ENCODE peak calls at places on chromosomes 2 and 18, in seven cellular contexts. B is sigmoid colon, L is osteoblast, P is fibroblast of pulmonary artery, A is ovary, U is A673, T is tibial nerve. Y is an unnamed sample.

GRCh38 chr18:59249186-59249774 is 24.0 kb downstream of the RAX start:
- DNase-seq in L (peak), T (peak), U (peak), B (no peak), P (peak), A (no peak), Y (peak)

GRCh38 chr18:70523798-70524182 is 234.9 kb downstream of the SOCS6 start:
- DNase-seq in L (no peak), U (no peak), A (no peak), T (no peak), B (no peak), P (no peak), Y (no peak)

GRCh38 chr2:150296795-150297546 is 190.5 kb downstream of the RND3 start:
- DNase-seq in A (no peak), P (peak), T (no peak), L (no peak), U (no peak), B (no peak), Y (peak)

GRCh38 chr18:46668135-46668534 is 11.1 kb upstream of the LOXHD1 start:
- DNase-seq in B (peak), T (no peak), U (no peak), A (no peak), L (no peak), P (no peak), Y (no peak)

GRCh38 chr2:176685908-176686307 is 416.7 kb downstream of the MTX2 start:
- DNase-seq in B (no peak), A (no peak), U (no peak), P (no peak), T (no peak), L (no peak), Y (no peak)

GRCh38 chr2:224887159-224887558 is 155.1 kb downstream of the DOCK10 start:
- DNase-seq in A (no peak), L (no peak), T (no peak), U (no peak), B (no peak), P (peak), Y (peak)

GRCh38 chr2:161662373-161662772 is 38.2 kb downstream of the SLC4A10 start:
- DNase-seq in L (no peak), P (no peak), U (no peak), A (no peak), T (no peak), B (no peak), Y (no peak)

GRCh38 chr2:147934881-147935280 is 85.7 kb downstream of the ORC4 start:
- DNase-seq in L (no peak), T (no peak), B (no peak), A (no peak), U (no peak), P (no peak), Y (peak)

GRCh38 chr2:126304147-126304546 is 351.8 kb upstream of the GYPC start:
- DNase-seq in T (no peak), A (no peak), P (no peak), U (no peak), L (no peak), B (no peak), Y (no peak)

GRCh38 chr2:219344756-219345458 is 12.4 kb upstream of the RESP18 start:
- DNase-seq in A (no peak), L (peak), U (peak), B (peak), P (peak), T (peak), Y (peak)

GRCh38 chr18:26386421-26386820 is 160.2 kb downstream of the TAF4B start:
- DNase-seq in U (no peak), A (no peak), L (no peak), P (peak), T (no peak), B (no peak), Y (peak)

GRCh38 chr2:26299488-26300092 is 46.4 kb upstream of the SELENOI start:
- DNase-seq in P (peak), B (no peak), T (peak), L (no peak), U (peak), A (no peak), Y (peak)

GRCh38 chr2:62099050-62099449 is 96.9 kb upstream of the B3GNT2 start:
- DNase-seq in T (no peak), P (no peak), A (no peak), L (peak), U (no peak), B (no peak), Y (no peak)

GRCh38 chr2:209988010-209988409 is 14.4 kb upstream of the RPE start:
- DNase-seq in P (no peak), T (no peak), A (no peak), U (no peak), L (no peak), B (no peak), Y (no peak)

GRCh38 chr2:12606472-12607000 is 110.2 kb upstream of the TRIB2 start:
- DNase-seq in L (no peak), P (peak), U (peak), A (no peak), T (no peak), B (no peak), Y (peak)

GRCh38 chr2:70340921-70341765 is 39.3 kb upstream of the FAM136A start:
- DNase-seq in U (peak), B (no peak), P (peak), A (no peak), T (no peak), L (peak), Y (peak)

GRCh38 chr2:26444236-26444635 is 33.7 kb downstream of the OTOF start:
- DNase-seq in B (peak), A (no peak), T (no peak), L (no peak), U (no peak), P (no peak), Y (no peak)

GRCh38 chr2:17877811-17878221 is 651 bp upstream of the KCNS3 start:
- DNase-seq in B (no peak), U (no peak), A (no peak), T (peak), L (peak), P (peak), Y (peak)

GRCh38 chr18:78738076-78738690 is 241.4 kb upstream of the SALL3 start:
- DNase-seq in U (no peak), A (no peak), B (no peak), T (no peak), P (no peak), L (no peak), Y (no peak)

GRCh38 chr18:41558744-41559143 is 396.3 kb upstream of the PIK3C3 start:
- DNase-seq in T (no peak), P (no peak), B (no peak), L (no peak), A (no peak), U (no peak), Y (no peak)

GRCh38 chr2:8682719-8683667 is 1.1 kb downstream of the ID2 start:
- DNase-seq in A (no peak), T (peak), P (peak), L (peak), B (peak), U (peak), Y (peak)

GRCh38 chr2:105757361-105757933 is 12.7 kb downstream of the NCK2 start:
- DNase-seq in A (no peak), U (no peak), T (no peak), P (no peak), B (no peak), L (no peak), Y (no peak)

GRCh38 chr18:50560681-50561629 is 1.1 kb downstream of the MAPK4 start:
- DNase-seq in U (no peak), A (no peak), P (no peak), T (no peak), L (no peak), B (no peak), Y (no peak)

GRCh38 chr18:12652861-12653401 is 5.0 kb downstream of the SPIRE1 start:
- DNase-seq in P (peak), U (no peak), B (no peak), L (peak), T (no peak), A (no peak), Y (no peak)

GRCh38 chr2:159211447-159212396 is 74.8 kb downstream of the WDSUB1 start:
- DNase-seq in P (no peak), T (no peak), B (no peak), A (no peak), U (no peak), L (peak), Y (peak)

GRCh38 chr2:181203412-181203811 is 223.0 kb downstream of the UBE2E3 start:
- DNase-seq in B (no peak), P (peak), T (no peak), A (no peak), L (peak), U (peak), Y (peak)

GRCh38 chr2:239386872-239387445 is 13.9 kb downstream of the HDAC4 start:
- DNase-seq in P (no peak), U (no peak), B (no peak), T (no peak), L (peak), A (no peak), Y (no peak)

GRCh38 chr18:43780782-43781340 is 503.6 kb upstream of the SYT4 start:
- DNase-seq in A (no peak), L (no peak), B (no peak), P (peak), U (peak), T (no peak), Y (peak)

GRCh38 chr2:86562485-86562890 is 755 bp downstream of the CHMP3 start:
- DNase-seq in P (no peak), L (peak), A (no peak), T (no peak), B (no peak), U (no peak), Y (no peak)

GRCh38 chr2:86552889-86553288 is 10.4 kb downstream of the CHMP3 start:
- DNase-seq in B (no peak), T (no peak), U (no peak), A (no peak), L (no peak), P (no peak), Y (no peak)

DNA sequence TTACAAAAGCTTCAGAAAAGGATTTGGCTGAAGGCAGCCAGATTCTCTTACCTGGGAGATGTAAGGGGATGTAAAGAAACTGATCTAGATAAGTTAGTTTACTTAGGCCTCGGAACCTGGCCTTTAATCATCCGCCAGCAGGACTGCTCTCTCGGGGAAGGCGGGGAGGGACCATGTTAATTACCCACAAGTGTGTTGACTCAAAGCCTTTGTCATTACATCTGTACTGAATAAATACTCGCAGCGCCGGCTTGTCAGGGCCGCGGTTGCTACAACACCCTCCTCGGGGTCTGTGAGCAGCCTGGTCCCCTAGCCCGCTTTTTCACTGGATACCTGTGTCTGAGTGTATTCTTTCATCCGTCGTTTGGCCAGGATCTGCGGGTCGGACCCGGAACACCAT is 6.7 kb downstream of the CHMP3 start:
- DNase-seq in P (no peak), T (no peak), B (no peak), U (no peak), A (no peak), L (no peak), Y (no peak)
- H3K4me3 ChIP-seq in P (no peak), T (no peak), B (peak), U (no peak), A (no peak), L (no peak), Y (no peak)

GRCh38 chr2:23459032-23459431 is 74.1 kb downstream of the KLHL29 start:
- DNase-seq in P (no peak), A (no peak), B (no peak), L (no peak), T (no peak), U (no peak), Y (no peak)
- TF ChIP-seq CTCF in P (no peak), A (no peak), B (no peak), L (no peak), T (no peak), U (no peak), Y (no peak)

GRCh38 chr18:23230688-23231087 is 95.4 kb downstream of the CABLES1 start:
- DNase-seq in U (no peak), P (no peak), B (no peak), T (no peak), A (no peak), L (no peak), Y (no peak)
- H3K4me3 ChIP-seq in U (no peak), P (no peak), B (no peak), T (no peak), A (no peak), L (no peak), Y (no peak)

DNA sequence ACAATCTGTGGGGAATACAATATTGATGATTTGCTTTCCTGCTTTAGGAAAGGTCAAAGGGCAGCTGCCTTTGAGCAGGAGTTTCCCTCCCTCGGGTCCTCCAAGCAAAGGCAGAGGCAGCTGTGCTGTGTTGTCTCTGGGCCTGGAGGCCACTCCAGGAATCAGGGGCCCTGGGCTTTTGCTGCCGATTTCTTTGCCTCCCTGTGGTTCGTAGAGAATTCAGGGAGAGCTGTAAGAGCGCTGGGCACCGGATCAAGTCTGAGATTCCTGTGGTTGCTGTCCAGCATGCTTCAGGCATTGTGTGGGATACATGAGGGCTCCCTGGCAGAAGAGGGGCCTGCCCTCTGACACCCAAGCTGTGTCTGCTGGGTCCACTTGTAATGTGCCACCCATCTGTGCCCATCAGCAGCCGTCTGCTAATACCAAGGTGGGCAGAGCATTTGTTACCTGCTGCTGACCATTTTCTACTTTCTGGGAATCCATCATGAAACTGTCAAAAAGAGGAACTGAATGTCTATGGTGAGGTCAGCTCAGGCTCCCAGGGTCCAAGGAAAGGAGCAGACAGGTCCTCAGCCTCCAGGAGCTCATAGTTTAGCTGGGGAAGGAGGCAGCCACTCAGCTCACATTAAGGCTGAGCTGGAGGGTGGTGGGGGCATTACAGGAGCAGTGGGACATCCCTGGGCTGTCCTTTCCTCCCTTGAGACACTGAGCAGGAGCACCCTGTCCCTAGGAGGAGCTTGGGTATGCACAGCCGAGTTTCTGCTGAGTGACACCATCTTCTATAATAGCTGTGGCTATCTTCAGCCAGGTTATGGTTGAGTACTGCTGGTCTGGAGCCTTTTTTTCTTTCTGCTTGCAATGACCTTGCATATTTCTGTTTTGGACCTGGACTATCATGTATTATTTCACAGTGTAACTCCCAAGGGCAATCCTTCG is 68.5 kb downstream of the CTIF start:
- DNase-seq in T (peak), A (peak), B (no peak), P (peak), L (peak), U (no peak), Y (peak)
- TF ChIP-seq CTCF in T (no peak), A (no peak), B (no peak), P (no peak), L (no peak), U (no peak), Y (no peak)

DNA sequence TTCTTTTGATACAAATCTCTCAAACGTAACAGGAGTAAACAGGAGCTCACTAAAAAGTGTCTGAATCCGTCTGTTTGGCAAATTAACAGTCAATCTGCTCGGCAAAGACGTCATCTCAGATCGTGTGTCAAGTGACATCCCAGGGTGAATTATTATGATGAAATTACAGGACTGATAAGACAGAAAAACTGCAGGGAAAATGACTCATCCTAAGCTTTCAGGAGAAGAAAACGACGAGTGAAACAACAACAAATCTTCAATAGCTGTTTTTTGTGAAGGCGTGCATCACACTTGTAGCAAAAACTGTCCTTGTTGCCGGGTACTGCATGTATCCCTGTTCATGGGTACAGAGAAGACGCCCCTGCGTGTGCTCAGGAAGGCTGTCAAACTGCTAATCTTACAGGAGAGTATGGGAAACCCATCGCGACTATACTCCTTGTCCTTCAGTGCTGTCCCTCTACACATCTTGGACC is 24.9 kb downstream of the EPB41L3 start:
- DNase-seq in U (peak), B (no peak), L (no peak), A (no peak), T (peak), P (peak), Y (peak)
- H3K4me3 ChIP-seq in U (no peak), B (no peak), L (no peak), A (no peak), T (no peak), P (peak), Y (no peak)

GRCh38 chr2:153828335-153828734 is 43.4 kb upstream of the GALNT13 start:
- DNase-seq in A (no peak), T (no peak), P (no peak), U (no peak), B (no peak), L (no peak), Y (no peak)

GRCh38 chr2:153819056-153819455 is 52.7 kb upstream of the GALNT13 start:
- DNase-seq in A (no peak), P (no peak), U (no peak), L (no peak), B (no peak), T (no peak), Y (no peak)

GRCh38 chr2:153819501-153819900 is 52.2 kb upstream of the GALNT13 start:
- DNase-seq in U (no peak), P (no peak), T (no peak), A (no peak), L (peak), B (no peak), Y (no peak)

GRCh38 chr2:153818242-153818641 is 53.5 kb upstream of the GALNT13 start:
- DNase-seq in A (no peak), P (no peak), L (peak), B (peak), T (no peak), U (no peak), Y (no peak)

GRCh38 chr2:153823880-153824279 is 47.8 kb upstream of the GALNT13 start:
- DNase-seq in T (no peak), L (no peak), U (no peak), B (no peak), A (no peak), P (no peak), Y (no peak)
- TF ChIP-seq CTCF in T (no peak), L (no peak), U (no peak), B (no peak), A (no peak), P (no peak), Y (no peak)

GRCh38 chr2:100817388-100817985 is 2.5 kb upstream of the NPAS2 start:
- DNase-seq in B (no peak), U (no peak), L (no peak), P (no peak), A (no peak), T (no peak), Y (no peak)

GRCh38 chr2:100819365-100820345 is at the start of gene NPAS2:
- DNase-seq in P (peak), L (peak), B (peak), U (peak), A (peak), T (peak), Y (peak)

GRCh38 chr2:100818606-100819364 is 1.2 kb upstream of the NPAS2 start:
- DNase-seq in T (peak), B (peak), A (peak), L (peak), U (peak), P (peak), Y (peak)

GRCh38 chr2:100820346-100821254 is 661 bp downstream of the NPAS2 start:
- DNase-seq in T (no peak), B (no peak), U (no peak), P (no peak), A (peak), L (peak), Y (no peak)

DNA sequence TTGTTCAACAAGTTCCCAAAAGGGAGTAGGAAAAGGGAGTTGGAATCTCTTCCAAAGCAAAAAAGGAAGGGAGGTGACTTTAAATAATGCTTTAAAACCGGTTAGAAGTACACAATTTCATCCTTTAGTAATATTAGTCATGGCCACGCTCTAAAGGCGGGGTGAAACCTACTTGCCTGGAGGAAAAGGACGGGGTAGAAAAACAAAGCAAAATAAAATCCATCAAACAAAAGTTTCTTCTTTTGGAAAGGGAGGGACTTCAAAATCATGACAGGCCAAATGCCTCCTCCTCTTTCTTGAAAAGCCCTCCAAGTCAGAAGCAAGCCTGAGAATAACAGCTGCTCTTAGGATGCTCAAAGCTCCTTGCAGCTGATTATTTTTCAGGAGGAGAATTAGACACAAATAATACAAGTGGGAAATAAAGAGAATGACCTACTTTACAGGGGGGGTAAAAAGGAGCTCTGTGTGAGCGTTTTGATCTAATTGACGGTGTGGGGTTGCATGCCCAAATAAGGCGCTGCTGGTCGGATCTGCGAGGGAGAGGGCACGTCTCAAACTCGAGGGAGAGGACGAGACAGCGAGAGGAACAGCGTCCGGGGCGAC is 1.8 kb upstream of the NPAS2 start:
- DNase-seq in U (no peak), P (peak), L (peak), B (no peak), A (no peak), T (peak), Y (peak)
- H3K4me3 ChIP-seq in U (peak), P (peak), L (peak), B (peak), A (peak), T (peak), Y (peak)

GRCh38 chr2:234881413-234882241 is 70.2 kb upstream of the SH3BP4 start:
- DNase-seq in A (peak), U (peak), L (peak), B (peak), P (peak), T (peak), Y (peak)
- TF ChIP-seq CTCF in A (peak), U (peak), L (peak), B (peak), P (peak), T (peak), Y (peak)

Y was measured in astrocyte of the spinal cord.